ENCODE peak calls at places on chromosome 2, in five cellular contexts. K, P, I, O and T are unnamed samples.

GRCh38 chr2:54708584-54709340 is 14.7 kb upstream of the EML6 start:
- DNase-seq in K (peak; percentile 23), P (no peak), I (no peak), O (peak; percentile 22), T (peak; percentile 52)

GRCh38 chr2:102126660-102127059 is 15.9 kb upstream of the IL1R1 start:
- DNase-seq in K (no peak), P (peak; percentile 40), I (no peak), O (no peak), T (no peak)

GRCh38 chr2:36058953-36059352 is 296.6 kb upstream of the CRIM1 start:
- DNase-seq in K (no peak), P (no peak), I (no peak), O (no peak), T (no peak)

GRCh38 chr2:54671010-54671409 is 52.5 kb upstream of the EML6 start:
- DNase-seq in K (no peak), P (no peak), I (no peak), O (no peak), T (no peak)

GRCh38 chr2:8543412-8544167 is 138.3 kb upstream of the ID2 start:
- DNase-seq in K (no peak), P (peak; percentile 51), I (peak; percentile 70), O (peak; percentile 60), T (peak; percentile 71)

GRCh38 chr2:127953849-127954248 is 68.1 kb upstream of the AMMECR1L start:
- DNase-seq in K (no peak), P (no peak), I (no peak), O (no peak), T (no peak)

GRCh38 chr2:96800762-96801463 is 15.2 kb upstream of the CNNM3 start:
- DNase-seq in K (peak; percentile 55), P (peak; percentile 30), I (no peak), O (peak; percentile 64), T (peak; percentile 92)

GRCh38 chr2:43075054-43075593 is 151.3 kb downstream of the ZFP36L2 start:
- DNase-seq in K (no peak), P (peak; percentile 94), I (peak; percentile 96), O (peak; percentile 83), T (peak; percentile 93)

GRCh38 chr2:160266078-160266551 is 66.0 kb upstream of the ITGB6 start:
- DNase-seq in K (no peak), P (no peak), I (no peak), O (no peak), T (no peak)

GRCh38 chr2:184599875-184600227 is 1.5 kb downstream of the ZNF804A start:
- DNase-seq in K (no peak), P (peak; percentile 12), I (no peak), O (no peak), T (no peak)